ENCODE peak calls at places on chromosome 4, in eight cellular contexts. O is upper lobe of right lung, H is A549, D is left lung, Y is SJSA1, B is thyroid gland, L is GM23248, W is prostate gland. V is an unnamed sample.

GRCh38 chr4:95267081-95267480 is 281.7 kb downstream of the UNC5C start:
- DNase-seq in B (no peak), D (no peak), O (no peak), L (peak), W (no peak), Y (peak), H (peak), V (no peak)

GRCh38 chr4:95304898-95305297 is 243.9 kb downstream of the UNC5C start:
- DNase-seq in B (peak), D (no peak), L (no peak), W (no peak), Y (peak), O (no peak), H (peak), V (no peak)

GRCh38 chr4:28378109-28378830 is 1517.6 kb downstream of the STIM2 start:
- DNase-seq in L (peak), W (no peak), O (no peak), D (no peak), B (no peak), Y (no peak), H (peak), V (no peak)

GRCh38 chr4:53622739-53623151 is 31.5 kb upstream of the LNX1 start:
- DNase-seq in W (no peak), O (no peak), H (no peak), L (peak), B (no peak), Y (no peak), D (no peak), V (no peak)

GRCh38 chr4:41339812-41340809 is 83.4 kb downstream of the UCHL1 start:
- DNase-seq in O (no peak), H (peak), D (no peak), B (peak), Y (no peak), L (peak), W (no peak), V (peak)

GRCh38 chr4:20254517-20255250 is 3.0 kb downstream of the SLIT2 start:
- DNase-seq in Y (peak), B (peak), L (peak), W (no peak), H (no peak), D (no peak), O (peak), V (peak)

GRCh38 chr4:17055788-17056187 is 157.3 kb upstream of the LDB2 start:
- DNase-seq in D (no peak), O (no peak), W (no peak), Y (no peak), B (no peak), L (peak), H (no peak), V (peak)

GRCh38 chr4:123871351-123871750 is 474.8 kb downstream of the SPRY1 start:
- DNase-seq in L (no peak), D (no peak), W (no peak), O (no peak), Y (no peak), B (no peak), H (no peak), V (no peak)

GRCh38 chr4:169658970-169659735 is 38.8 kb downstream of the CLCN3 start:
- DNase-seq in O (no peak), W (no peak), H (no peak), L (peak), D (no peak), Y (no peak), B (no peak), V (no peak)

GRCh38 chr4:3074846-3075651 is 568 bp downstream of the HTT start:
- DNase-seq in O (peak), L (peak), D (peak), Y (peak), W (peak), H (peak), B (peak), V (peak)

GRCh38 chr4:2478220-2478619 is 9.3 kb downstream of the RNF4 start:
- DNase-seq in W (no peak), Y (no peak), D (no peak), B (no peak), H (no peak), O (no peak), L (no peak), V (no peak)

GRCh38 chr4:138053601-138054322 is 188.4 kb downstream of the SLC7A11 start:
- DNase-seq in D (no peak), L (peak), O (no peak), Y (peak), B (no peak), W (no peak), H (peak), V (no peak)

GRCh38 chr4:7434766-7435150 is at the start of gene PSAPL1:
- DNase-seq in B (peak), O (peak), Y (no peak), H (peak), D (peak), W (no peak), L (peak), V (no peak)

GRCh38 chr4:125703443-125703842 is 388.7 kb downstream of the FAT4 start:
- DNase-seq in Y (no peak), L (peak), W (no peak), O (no peak), H (no peak), B (no peak), D (no peak), V (no peak)

GRCh38 chr4:3480528-3481112 is 17.5 kb downstream of the DOK7 start:
- DNase-seq in H (peak), Y (peak), D (peak), O (peak), W (peak), B (peak), L (peak), V (peak)

GRCh38 chr4:118400362-118400761 is 47.6 kb upstream of the PRSS12 start:
- DNase-seq in Y (no peak), O (no peak), D (no peak), L (no peak), W (no peak), H (no peak), B (no peak), V (no peak)

GRCh38 chr4:108205859-108206258 is 37.1 kb upstream of the LEF1 start:
- DNase-seq in L (no peak), D (no peak), Y (no peak), W (no peak), B (no peak), H (no peak), O (no peak), V (no peak)

GRCh38 chr4:41602886-41603503 is 65.0 kb downstream of the LIMCH1 start:
- DNase-seq in Y (no peak), B (no peak), L (no peak), D (no peak), O (no peak), W (no peak), H (no peak), V (no peak)

GRCh38 chr4:70269674-70270073 is 27.3 kb downstream of the CSN3 start:
- DNase-seq in D (no peak), W (no peak), O (no peak), B (no peak), L (peak), Y (no peak), H (peak), V (no peak)

GRCh38 chr4:93416337-93417102 is 412.0 kb upstream of the ATOH1 start:
- DNase-seq in D (no peak), Y (no peak), L (no peak), O (no peak), H (no peak), B (no peak), W (no peak), V (no peak)

GRCh38 chr4:88295656-88296055 is 11.3 kb upstream of the PPM1K start:
- DNase-seq in Y (no peak), B (no peak), O (no peak), L (no peak), W (no peak), D (no peak), H (no peak), V (no peak)

GRCh38 chr4:48796191-48796926 is 16.3 kb upstream of the FRYL start:
- DNase-seq in O (no peak), B (no peak), W (no peak), D (no peak), L (no peak), H (no peak), Y (no peak), V (no peak)

GRCh38 chr4:101155368-101155767 is 192.0 kb downstream of the PPP3CA start:
- DNase-seq in B (no peak), Y (no peak), L (peak), W (no peak), H (peak), O (no peak), D (no peak), V (no peak)

GRCh38 chr4:907691-908437 is 24.3 kb downstream of the GAK start:
- DNase-seq in Y (no peak), W (no peak), O (no peak), H (no peak), B (no peak), L (no peak), D (no peak), V (no peak)

GRCh38 chr4:147287588-147287890 is 193.4 kb upstream of the EDNRA start:
- DNase-seq in B (no peak), W (no peak), Y (no peak), O (no peak), H (no peak), D (no peak), L (no peak), V (no peak)

GRCh38 chr4:73178389-73178788 is 80.2 kb downstream of the ANKRD17 start:
- DNase-seq in O (no peak), H (no peak), L (no peak), Y (no peak), D (no peak), W (no peak), B (no peak), V (no peak)

GRCh38 chr4:34170941-34171340 is 2073.4 kb downstream of the ARAP2 start:
- DNase-seq in L (peak), W (no peak), O (no peak), B (no peak), Y (no peak), H (no peak), D (no peak), V (no peak)

GRCh38 chr4:118589471-118590055 is 95.6 kb upstream of the METTL14 start:
- DNase-seq in W (no peak), H (no peak), L (no peak), D (no peak), Y (no peak), B (no peak), O (no peak), V (peak)

GRCh38 chr4:82748781-82749504 is 49.7 kb downstream of the SCD5 start:
- DNase-seq in B (no peak), H (no peak), O (no peak), Y (no peak), L (peak), D (no peak), W (no peak), V (no peak)

GRCh38 chr4:15504041-15504440 is 34.4 kb downstream of the CC2D2A start:
- DNase-seq in W (no peak), B (no peak), O (no peak), L (peak), D (no peak), Y (no peak), H (no peak), V (no peak)

GRCh38 chr4:169485791-169486742 is 126.3 kb downstream of the NEK1 start:
- DNase-seq in W (peak), D (no peak), Y (no peak), O (no peak), L (peak), H (peak), B (peak), V (no peak)

GRCh38 chr4:180542445-180543100 is 1700.6 kb upstream of the TENM3 start:
- DNase-seq in Y (no peak), H (peak), B (no peak), D (no peak), W (no peak), L (no peak), O (no peak), V (no peak)

GRCh38 chr4:142846105-142846728 is at the start of gene INPP4B:
- DNase-seq in Y (no peak), O (peak), B (peak), W (peak), D (peak), L (peak), H (peak), V (no peak)

GRCh38 chr4:142850478-142850877 is 4.4 kb upstream of the INPP4B start:
- DNase-seq in O (no peak), H (peak), B (no peak), W (no peak), Y (no peak), L (peak), D (no peak), V (no peak)

GRCh38 chr4:142844782-142845181 is 1.3 kb downstream of the INPP4B start:
- DNase-seq in O (no peak), W (no peak), H (no peak), L (peak), D (no peak), Y (no peak), B (no peak), V (no peak)

GRCh38 chr4:142845293-142846070 is 619 bp downstream of the INPP4B start:
- DNase-seq in D (no peak), W (no peak), B (peak), H (peak), L (peak), Y (no peak), O (peak), V (peak)

DNA sequence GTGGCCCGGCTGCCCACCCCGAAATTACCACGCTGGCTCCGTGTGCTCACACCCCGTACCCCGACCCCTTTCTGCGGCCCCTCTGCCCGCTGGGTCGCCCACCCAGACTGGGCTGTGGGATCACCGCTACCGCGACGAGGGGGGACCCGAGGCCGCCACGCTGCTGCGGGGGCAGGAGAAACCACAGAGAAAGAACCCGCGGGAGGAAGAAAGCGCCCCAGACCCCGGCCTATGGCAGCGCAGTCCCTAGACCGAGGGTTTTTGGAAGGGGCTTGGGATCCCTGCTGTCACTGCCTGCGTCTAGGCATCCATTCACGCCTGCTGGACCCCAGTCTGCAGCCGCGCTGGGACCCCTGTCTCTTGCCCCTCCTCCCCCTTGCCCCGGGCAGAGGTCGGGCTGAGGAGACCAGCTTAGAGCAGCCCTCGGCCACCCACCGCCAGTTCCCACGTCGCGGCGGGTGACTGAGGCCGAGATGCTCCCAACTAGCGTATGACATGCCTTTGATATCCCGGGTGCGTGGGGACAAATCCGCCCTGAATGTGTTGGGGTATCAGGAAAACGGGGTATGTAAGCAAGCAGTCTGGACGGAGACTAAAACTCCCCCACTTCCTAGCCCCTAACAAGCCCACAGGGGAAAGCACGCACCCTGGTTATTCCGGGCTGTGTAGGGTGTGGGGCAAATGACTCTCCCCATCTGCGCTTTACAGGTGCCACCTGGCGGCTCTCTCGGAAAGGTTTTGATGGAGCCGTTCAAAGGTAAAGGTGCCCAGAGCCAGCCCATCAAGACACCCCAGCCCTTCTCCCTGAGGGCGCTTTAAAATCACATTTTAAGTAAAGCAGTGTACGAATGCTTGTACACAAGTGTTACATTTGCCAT is 867 bp upstream of the INPP4B start:
- DNase-seq in W (peak), D (peak), H (peak), Y (no peak), B (peak), L (peak), O (no peak), V (peak)
- H3K27ac ChIP-seq in W (peak), D (no peak), H (peak), Y (no peak), B (no peak), L (no peak), O (peak), V (peak)

GRCh38 chr4:13988347-13989265 is 361.1 kb upstream of the BOD1L1 start:
- DNase-seq in W (no peak), B (peak), L (peak), D (no peak), Y (no peak), H (peak), O (no peak), V (no peak)

GRCh38 chr4:13986533-13986932 is 359.0 kb upstream of the BOD1L1 start:
- DNase-seq in B (no peak), W (no peak), L (no peak), H (no peak), D (no peak), Y (no peak), O (no peak), V (no peak)

GRCh38 chr4:13990596-13991589 is 363.4 kb upstream of the BOD1L1 start:
- DNase-seq in Y (no peak), L (no peak), O (no peak), D (peak), B (no peak), H (peak), W (no peak), V (no peak)

GRCh38 chr4:13992041-13992440 is 364.5 kb upstream of the BOD1L1 start:
- DNase-seq in B (no peak), O (no peak), H (no peak), Y (no peak), W (no peak), L (no peak), D (no peak), V (no peak)

GRCh38 chr4:13989496-13989895 is 362.0 kb upstream of the BOD1L1 start:
- DNase-seq in Y (no peak), L (peak), W (no peak), O (no peak), B (no peak), H (peak), D (no peak), V (no peak)
- H3K27ac ChIP-seq in Y (no peak), L (peak), W (no peak), O (no peak), B (no peak), H (peak), D (no peak), V (peak)

GRCh38 chr4:141099326-141099725 is 33.9 kb downstream of the RNF150 start:
- DNase-seq in W (no peak), D (no peak), Y (no peak), L (peak), H (no peak), O (no peak), B (no peak), V (no peak)
- H3K27ac ChIP-seq in W (no peak), D (no peak), Y (no peak), L (no peak), H (no peak), O (no peak), B (no peak), V (no peak)

DNA sequence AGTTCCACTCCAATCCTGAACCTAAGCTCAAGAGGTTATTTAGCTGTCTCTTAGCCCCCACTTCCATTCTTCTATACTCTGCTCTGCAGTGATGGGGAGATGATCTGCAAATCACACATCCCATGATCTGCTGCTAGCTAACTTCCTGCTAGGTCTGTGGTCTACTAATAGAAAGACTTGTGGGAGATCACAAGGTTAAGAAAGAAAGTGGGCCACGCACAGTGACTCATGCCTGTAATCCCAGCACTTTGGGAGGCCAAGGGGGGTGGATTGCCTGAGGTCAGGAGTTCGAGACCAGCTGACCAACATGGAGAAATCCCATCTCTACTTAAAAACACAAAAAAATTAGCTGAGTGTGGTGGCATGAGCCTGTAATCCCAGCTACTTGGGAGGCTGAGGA is 471.1 kb upstream of the NWD2 start:
- DNase-seq in W (no peak), Y (no peak), B (no peak), D (no peak), H (no peak), L (no peak), O (no peak), V (no peak)
- H3K27ac ChIP-seq in W (no peak), Y (no peak), B (no peak), D (no peak), H (no peak), L (no peak), O (no peak), V (no peak)

DNA sequence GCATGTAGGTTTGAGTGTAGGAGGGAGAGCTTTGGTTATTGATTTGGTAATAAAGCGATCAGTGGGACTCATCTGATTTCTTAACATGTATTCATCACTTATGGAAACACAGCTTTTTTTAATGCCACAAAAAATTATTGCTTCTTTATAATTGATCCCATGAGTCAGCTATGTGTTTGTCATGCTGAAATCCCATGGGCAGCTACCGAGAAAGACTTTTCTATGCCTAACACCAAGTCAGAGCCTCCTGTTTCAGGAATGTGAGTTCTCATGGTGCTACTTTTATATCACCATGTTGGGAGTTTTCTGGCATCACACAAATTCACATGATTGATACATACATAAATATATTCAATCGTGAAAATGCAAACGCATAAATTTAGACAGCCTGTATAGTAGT is 165.7 kb downstream of the RAPGEF2 start:
- DNase-seq in Y (no peak), B (no peak), H (no peak), L (peak), W (no peak), D (no peak), O (no peak), V (no peak)
- H3K27ac ChIP-seq in Y (no peak), B (no peak), H (no peak), L (peak), W (no peak), D (no peak), O (peak), V (peak)